ENCODE peak calls at places on chromosomes 12 and 14, in four cellular contexts. Z is GM12878, A is ovary, T is body of pancreas. B is an unnamed sample.

GRCh38 chr14:50668008-50668851 is at the start of gene SAV1:
- DNase-seq in Z (no peak), A (peak; percentile 91), T (peak; percentile 87), B (peak; percentile 72)

GRCh38 chr14:33879684-33880286 is 71.1 kb downstream of the EGLN3 start:
- DNase-seq in Z (no peak), A (no peak), T (no peak), B (no peak)

GRCh38 chr12:66092559-66093269 is 37.8 kb downstream of the LLPH start:
- DNase-seq in Z (no peak), A (no peak), T (no peak), B (no peak)

GRCh38 chr12:122894173-122895121 is 1.5 kb downstream of the VPS37B start:
- DNase-seq in Z (no peak), A (no peak), T (peak; percentile 55), B (no peak)

GRCh38 chr12:43842259-43842658 is 6.4 kb downstream of the TMEM117 start:
- DNase-seq in Z (no peak), A (no peak), T (no peak), B (no peak)

GRCh38 chr12:46364777-46365580 is 7.6 kb downstream of the SLC38A2 start:
- DNase-seq in Z (no peak), A (no peak), T (peak; percentile 86), B (peak; percentile 35)

GRCh38 chr12:116864371-116865160 is 16.7 kb downstream of the HRK start:
- DNase-seq in Z (no peak), A (no peak), T (no peak), B (no peak)

GRCh38 chr12:1758887-1759286 is 61.5 kb upstream of the LRTM2 start:
- DNase-seq in Z (no peak), A (no peak), T (no peak), B (no peak)

GRCh38 chr14:100868621-100869370 is 34.7 kb downstream of the RTL1 start:
- DNase-seq in Z (no peak), A (peak; percentile 38), T (no peak), B (no peak)

GRCh38 chr12:63496654-63497053 is 171.6 kb downstream of the DPY19L2 start:
- DNase-seq in Z (no peak), A (no peak), T (no peak), B (no peak)

GRCh38 chr12:41013921-41014642 is 174.0 kb upstream of the PDZRN4 start:
- DNase-seq in Z (no peak), A (no peak), T (no peak), B (no peak)

GRCh38 chr12:111635524-111635923 is 36.4 kb upstream of the ATXN2 start:
- DNase-seq in Z (no peak), A (no peak), T (no peak), B (no peak)

GRCh38 chr12:77571768-77572167 is 258.9 kb upstream of the NAV3 start:
- DNase-seq in Z (no peak), A (no peak), T (no peak), B (no peak)

GRCh38 chr12:32332446-32332845 is 66.9 kb upstream of the FGD4 start:
- DNase-seq in Z (no peak), A (no peak), T (no peak), B (no peak)

GRCh38 chr12:179131-179884 is 34.6 kb downstream of the SLC6A12 start:
- DNase-seq in Z (no peak), A (no peak), T (no peak), B (no peak)

GRCh38 chr14:96297000-96297399 is 41.0 kb downstream of the BDKRB1 start:
- DNase-seq in Z (no peak), A (no peak), T (no peak), B (no peak)

GRCh38 chr14:36756221-36756620 is 94.6 kb downstream of the PAX9 start:
- DNase-seq in Z (no peak), A (no peak), T (no peak), B (no peak)

GRCh38 chr12:53560912-53561589 is 53.8 kb upstream of the NPFF start:
- DNase-seq in Z (no peak), A (no peak), T (no peak), B (no peak)

GRCh38 chr14:102579696-102580551 is 12.5 kb upstream of the RCOR1 start:
- DNase-seq in Z (no peak), A (no peak), T (no peak), B (no peak)

GRCh38 chr14:93861846-93862641 is 65.1 kb upstream of the FAM181A start:
- DNase-seq in Z (no peak), A (no peak), T (no peak), B (no peak)

GRCh38 chr12:11958216-11959091 is 112.3 kb upstream of the BCL2L14 start:
- DNase-seq in Z (no peak), A (no peak), T (no peak), B (no peak)

GRCh38 chr12:89273525-89273924 is 78.8 kb downstream of the DUSP6 start:
- DNase-seq in Z (no peak), A (no peak), T (no peak), B (no peak)

GRCh38 chr12:43273467-43273866 is 278.5 kb downstream of the ADAMTS20 start:
- DNase-seq in Z (no peak), A (no peak), T (no peak), B (no peak)

GRCh38 chr14:35240233-35240632 is 51.9 kb upstream of the PSMA6 start:
- DNase-seq in Z (no peak), A (no peak), T (no peak), B (no peak)

GRCh38 chr12:108194585-108194984 is 65.5 kb downstream of the WSCD2 start:
- DNase-seq in Z (no peak), A (no peak), T (no peak), B (no peak)

GRCh38 chr14:100066984-100067383 is 1.8 kb downstream of the EVL start:
- DNase-seq in Z (no peak), A (no peak), T (no peak), B (no peak)

GRCh38 chr12:4215862-4216541 is 57.6 kb upstream of the CCND2 start:
- DNase-seq in Z (peak; percentile 57), A (no peak), T (no peak), B (no peak)

GRCh38 chr12:93060666-93061413 is 131.7 kb upstream of the EEA1 start:
- DNase-seq in Z (peak; percentile 21), A (peak; percentile 33), T (no peak), B (no peak)

GRCh38 chr12:69019082-69019481 is 86.1 kb upstream of the CPM start:
- DNase-seq in Z (no peak), A (no peak), T (no peak), B (no peak)

GRCh38 chr12:93419388-93420034 is 22.2 kb downstream of the UBE2N start:
- DNase-seq in Z (no peak), A (no peak), T (no peak), B (no peak)

GRCh38 chr12:21882635-21883034 is 58.6 kb downstream of the ABCC9 start:
- DNase-seq in Z (no peak), A (no peak), T (no peak), B (no peak)

GRCh38 chr14:55136868-55137785 is 8.1 kb downstream of the LGALS3 start:
- DNase-seq in Z (no peak), A (peak; percentile 85), T (peak; percentile 79), B (peak; percentile 30)
- H3K4me1 ChIP-seq in Z (no peaks in the 10 kb centered on the region), A (peaks cover 24% of the 10 kb centered on the region), T (peaks cover 32% of the 10 kb centered on the region), B (peaks cover 32% of the 10 kb centered on the region)

DNA sequence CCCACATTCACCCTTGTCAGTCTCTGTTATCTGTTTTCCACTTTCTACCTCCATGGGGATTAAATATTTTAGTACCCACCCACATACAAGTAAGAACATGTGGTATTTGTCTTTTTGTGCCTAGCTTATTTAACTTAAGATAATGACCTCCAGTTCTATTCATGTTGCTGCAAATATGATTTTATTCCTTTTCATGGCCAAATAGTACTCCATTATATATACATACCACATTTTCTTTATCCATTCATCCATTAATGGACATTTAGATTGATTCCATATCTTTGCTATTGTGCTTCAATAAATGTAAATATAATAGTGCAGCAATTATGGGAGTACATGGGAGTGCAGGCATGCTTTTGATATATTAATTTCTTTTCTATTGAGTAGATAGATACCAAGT is 185.8 kb downstream of the RPAP3 start:
- DNase-seq in Z (no peak), A (no peak), T (no peak), B (no peak)
- H3K9me3 ChIP-seq in Z (no peaks in the 10 kb centered on the region), A (no peaks in the 10 kb centered on the region), T (no peaks in the 10 kb centered on the region), B (no peaks in the 10 kb centered on the region)

DNA sequence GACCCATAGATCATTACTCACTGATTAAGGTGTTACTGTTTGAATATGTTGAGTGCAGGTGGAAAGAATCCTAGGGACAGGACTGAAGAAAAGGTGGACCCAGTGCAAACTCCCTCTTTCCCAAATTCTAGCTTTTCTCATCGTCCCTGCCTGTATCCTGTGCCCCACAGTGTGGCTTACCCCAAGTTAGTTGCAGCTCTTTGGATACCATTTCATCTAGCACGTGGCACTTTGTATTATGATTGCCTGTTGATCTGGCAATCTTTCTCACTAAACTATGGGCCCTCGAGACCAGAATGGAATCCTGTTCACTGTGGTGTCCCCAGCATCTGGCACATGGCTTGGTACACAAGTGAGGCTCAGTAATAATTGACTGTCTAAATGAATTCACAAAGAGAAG is 66.5 kb downstream of the ELK3 start:
- DNase-seq in Z (no peak), A (no peak), T (no peak), B (no peak)
- TF ChIP-seq POLR2A in Z (peak; percentile 28), A (no peak), T (no peak), B (no peak)

GRCh38 chr12:75961878-75962277 is 69.7 kb downstream of the PHLDA1 start:
- DNase-seq in Z (no peak), A (no peak), T (no peak), B (no peak)
- H3K4me1 ChIP-seq in Z (no peaks in the 10 kb centered on the region), A (no peaks in the 10 kb centered on the region), T (peaks cover 36% of the 10 kb centered on the region), B (no peaks in the 10 kb centered on the region)